ENCODE peak calls at places on chromosomes 2 and 18, in six cellular contexts. H, N, Y, P, A and O are unnamed samples.

GRCh38 chr2:15730545-15731212 is 139.0 kb downstream of the DDX1 start:
- DNase-seq in Y (no peak), N (peak), H (peak), A (peak), P (peak), O (peak)

GRCh38 chr2:191693151-191693550 is 15.2 kb downstream of the NABP1 start:
- DNase-seq in A (no peak), P (no peak), N (no peak), H (no peak), Y (peak), O (no peak)

GRCh38 chr2:71711470-71711857 is 258.1 kb downstream of the DYSF start:
- DNase-seq in N (peak), H (no peak), Y (no peak), P (no peak), A (no peak), O (no peak)

GRCh38 chr2:217897816-217898806 is 104.7 kb downstream of the TNS1 start:
- DNase-seq in H (no peak), Y (no peak), N (no peak), P (no peak), A (peak), O (no peak)

GRCh38 chr18:13178976-13179375 is 39.6 kb upstream of the LDLRAD4 start:
- DNase-seq in A (no peak), Y (no peak), N (no peak), H (no peak), P (no peak), O (no peak)

GRCh38 chr2:584863-585823 is 92.1 kb downstream of the TMEM18 start:
- DNase-seq in Y (peak), N (no peak), A (no peak), H (no peak), P (no peak), O (no peak)

GRCh38 chr18:79588636-79589481 is 90.7 kb upstream of the CTDP1 start:
- DNase-seq in A (peak), P (no peak), H (no peak), Y (no peak), N (peak), O (no peak)

GRCh38 chr2:230932556-230933511 is 7.8 kb upstream of the GPR55 start:
- DNase-seq in H (no peak), Y (no peak), A (no peak), P (no peak), N (peak), O (no peak)

GRCh38 chr2:43018179-43019024 is 208.0 kb downstream of the ZFP36L2 start:
- DNase-seq in Y (no peak), A (no peak), H (no peak), N (peak), P (no peak), O (no peak)

GRCh38 chr2:230209422-230210051 is 10.2 kb downstream of the SP110 start:
- DNase-seq in Y (no peak), N (no peak), A (no peak), P (no peak), H (no peak), O (no peak)

GRCh38 chr2:67130526-67131309 is 266.4 kb upstream of the ETAA1 start:
- DNase-seq in N (no peak), A (no peak), Y (no peak), P (peak), H (no peak), O (peak)

GRCh38 chr2:23988371-23988770 is 21.5 kb upstream of the MFSD2B start:
- DNase-seq in H (peak), N (peak), Y (no peak), P (no peak), A (no peak), O (peak)

GRCh38 chr18:23933407-23933806 is 81.1 kb upstream of the TTC39C start:
- DNase-seq in P (no peak), H (no peak), A (no peak), N (peak), Y (no peak), O (no peak)

GRCh38 chr2:32342811-32343210 is 14.0 kb upstream of the BIRC6 start:
- DNase-seq in A (no peak), H (no peak), P (no peak), N (no peak), Y (no peak), O (peak)